ENCODE peak calls at places on chromosomes 11 and 22, in four cellular contexts. O is activated T-helper 2 cell treated with anti-CD3 and anti-CD28 coated beads, Interferon-gamma antibody, Interleukin-2, Interleukin-4, amounts not matched to agents 10 μg/mL and 5 μg/mL and 100 μg/mL, durations not matched to agents 14 hours and 24 hours and 36 hours; A is right lobe of liver; F is hepatocyte. M is an unnamed sample.

GRCh38 chr11:34487430-34487829 is 26.2 kb downstream of the ELF5 start:
- DNase-seq in A (no peak), F (no peak), O (no peak), M (no peak)

GRCh38 chr11:12070446-12071267 is 39.7 kb upstream of the MICAL2 start:
- DNase-seq in A (no peak), O (no peak), F (no peak), M (no peak)

GRCh38 chr11:124256076-124256475 is at the start of gene OR8G5:
- DNase-seq in A (no peak), F (no peak), O (no peak), M (no peak)

GRCh38 chr11:65535102-65535501 is 10.2 kb downstream of the SCYL1 start:
- DNase-seq in A (no peak), O (no peak), F (no peak), M (no peak)

GRCh38 chr22:28111501-28111900 is 192.4 kb upstream of the PITPNB start:
- DNase-seq in F (no peak), A (no peak), O (no peak), M (no peak)

GRCh38 chr11:57205046-57205671 is 23.4 kb downstream of the LRRC55 start:
- DNase-seq in O (no peak), A (no peak), F (peak), M (peak)

GRCh38 chr11:16958833-16959232 is 55.4 kb downstream of the PLEKHA7 start:
- DNase-seq in A (no peak), F (no peak), O (no peak), M (peak)

GRCh38 chr11:114098927-114099326 is 39.4 kb downstream of the ZBTB16 start:
- DNase-seq in F (no peak), O (no peak), A (no peak), M (no peak)

GRCh38 chr22:26549902-26550497 is 37.7 kb upstream of the TFIP11 start:
- DNase-seq in F (no peak), O (no peak), A (no peak), M (no peak)

GRCh38 chr11:45811109-45811435 is 6.1 kb downstream of the SLC35C1 start:
- DNase-seq in F (no peak), A (no peak), O (no peak), M (no peak)

GRCh38 chr11:123559418-123559817 is 95.0 kb downstream of the SCN3B start:
- DNase-seq in O (no peak), A (no peak), F (no peak), M (no peak)

GRCh38 chr11:22192642-22193347 is at the start of gene ANO5:
- DNase-seq in A (peak), F (peak), O (no peak), M (no peak)

M was measured in HT-29.